ENCODE peak calls at places on chromosomes 11 and 22, in seven cellular contexts. R is left cardiac atrium, M is Peyer's patch, B is NCI-H345, A is EH, Y is omental fat pad, K is foreskin fibroblast. L is an unnamed sample.

GRCh38 chr11:46200537-46201281 is 76.8 kb upstream of the CREB3L1 start:
- DNase-seq in R (no peak), M (no peak), K (peak), A (peak), B (no peak), Y (no peak), L (peak)

GRCh38 chr22:42326786-42327185 is 56.3 kb upstream of the TCF20 start:
- DNase-seq in K (peak), R (no peak), B (no peak), M (no peak), Y (no peak), A (peak), L (peak)

GRCh38 chr22:29988719-29989118 is 91.5 kb upstream of the HORMAD2 start:
- DNase-seq in K (peak), A (no peak), M (no peak), Y (no peak), B (no peak), R (no peak), L (no peak)

GRCh38 chr11:93741882-93742226 is 382 bp downstream of the C11orf54 start:
- DNase-seq in B (peak), M (peak), Y (no peak), K (peak), R (no peak), A (no peak), L (peak)

GRCh38 chr11:35619030-35619753 is 932 bp downstream of the FJX1 start:
- DNase-seq in B (peak), A (peak), Y (no peak), M (peak), R (peak), K (peak), L (no peak)

GRCh38 chr11:74877132-74877531 is 71.8 kb downstream of the XRRA1 start:
- DNase-seq in K (peak), M (no peak), B (no peak), R (no peak), A (no peak), Y (no peak), L (no peak)

GRCh38 chr11:44861829-44862545 is 88.7 kb downstream of the TP53I11 start:
- DNase-seq in R (peak), Y (peak), A (peak), K (peak), M (peak), B (no peak), L (peak)

GRCh38 chr11:67666676-67667489 is 7.5 kb downstream of the ALDH3B2 start:
- DNase-seq in A (no peak), Y (no peak), B (no peak), K (no peak), R (no peak), M (peak), L (no peak)

GRCh38 chr22:46812786-46813185 is 50.3 kb downstream of the TBC1D22A start:
- DNase-seq in B (no peak), K (no peak), Y (no peak), A (no peak), M (no peak), R (no peak), L (no peak)

GRCh38 chr22:49331223-49331815 is 496.4 kb downstream of the BRD1 start:
- DNase-seq in B (no peak), M (no peak), A (no peak), Y (no peak), R (no peak), K (no peak), L (no peak)

GRCh38 chr22:26922804-26923203 is 265.4 kb downstream of the MIAT start:
- DNase-seq in K (no peak), B (no peak), R (no peak), M (no peak), Y (no peak), A (no peak), L (no peak)

GRCh38 chr11:79236541-79236971 is 204.3 kb downstream of the TENM4 start:
- DNase-seq in M (no peak), K (peak), R (no peak), B (no peak), Y (no peak), A (peak), L (peak)

GRCh38 chr11:15053201-15053685 is 20.1 kb upstream of the CALCB start:
- DNase-seq in B (no peak), K (peak), A (no peak), R (no peak), Y (no peak), M (no peak), L (no peak)

GRCh38 chr11:36478700-36479329 is 31.3 kb downstream of the TRAF6 start:
- DNase-seq in R (no peak), B (peak), A (peak), M (peak), K (peak), Y (no peak), L (no peak)

GRCh38 chr11:64604458-64605247 is 13.6 kb downstream of the SLC22A12 start:
- DNase-seq in Y (no peak), R (no peak), K (no peak), M (no peak), A (no peak), B (no peak), L (no peak)

GRCh38 chr22:36730176-36730858 is 26.8 kb upstream of the CACNG2 start:
- DNase-seq in Y (no peak), A (no peak), M (peak), B (no peak), R (no peak), K (no peak), L (no peak)

GRCh38 chr11:12725863-12726666 is 51.8 kb downstream of the TEAD1 start:
- DNase-seq in Y (no peak), M (no peak), K (peak), R (no peak), B (no peak), A (peak), L (no peak)

GRCh38 chr22:36384766-36385400 is 2.9 kb downstream of the MYH9 start:
- DNase-seq in Y (no peak), R (peak), A (peak), K (peak), B (no peak), M (peak), L (no peak)